ENCODE peak calls at places on chromosomes 5 and 9, in five cellular contexts. I is suprapubic skin, N is heart left ventricle, F is stomach, Z is IMR-90. J is an unnamed sample.

GRCh38 chr5:150180241-150181027 is 9.4 kb upstream of the SLC6A7 start:
- DNase-seq in I (no peak), N (peak; percentile 72), F (no peak), Z (peak; percentile 12), J (no peak)

GRCh38 chr9:122228906-122229837 is at the start of gene LHX6:
- DNase-seq in I (no peak), N (no peak), F (no peak), Z (peak; percentile 47), J (no peak)

GRCh38 chr5:129103397-129103796 is 8.8 kb downstream of the ISOC1 start:
- DNase-seq in I (no peak), N (no peak), F (no peak), Z (no peak), J (no peak)

GRCh38 chr9:20815923-20816703 is 132.1 kb downstream of the FOCAD start:
- DNase-seq in I (no peak), N (no peak), F (no peak), Z (no peak), J (no peak)

GRCh38 chr9:137026828-137027227 is 1.2 kb downstream of the ABCA2 start:
- DNase-seq in I (no peak), N (no peak), F (peak; percentile 87), Z (no peak), J (no peak)

GRCh38 chr9:122125891-122126331 is 32.8 kb upstream of the TTLL11 start:
- DNase-seq in I (no peak), N (no peak), F (no peak), Z (peak; percentile 12), J (no peak)

GRCh38 chr9:112179816-112180215 is 4.7 kb upstream of the SUSD1 start:
- DNase-seq in I (no peak), N (no peak), F (no peak), Z (no peak), J (no peak)

GRCh38 chr5:57482671-57483106 is at the start of gene ACTBL2:
- DNase-seq in I (no peak), N (no peak), F (no peak), Z (peak; percentile 77), J (no peak)

GRCh38 chr5:348726-349125 is 27.2 kb downstream of the AHRR start:
- DNase-seq in I (no peak), N (no peak), F (no peak), Z (no peak), J (no peak)

GRCh38 chr9:69027355-69028097 is 8.0 kb upstream of the FXN start:
- DNase-seq in I (peak; percentile 38), N (no peak), F (no peak), Z (peak; percentile 45), J (peak; percentile 23)

GRCh38 chr9:113621309-113621791 is 157.8 kb downstream of the RGS3 start:
- DNase-seq in I (peak; percentile 88), N (peak; percentile 89), F (no peak), Z (peak; percentile 93), J (no peak)

GRCh38 chr5:39175273-39175955 is 43.9 kb downstream of the FYB1 start:
- DNase-seq in I (no peak), N (no peak), F (no peak), Z (no peak), J (no peak)

GRCh38 chr5:124697912-124698690 is 48.3 kb downstream of the ZNF608 start:
- DNase-seq in I (no peak), N (peak; percentile 35), F (no peak), Z (peak; percentile 32), J (peak; percentile 22)

GRCh38 chr9:69036319-69036718 is 767 bp downstream of the FXN start:
- DNase-seq in I (no peak), N (no peak), F (no peak), Z (peak; percentile 13), J (no peak)

GRCh38 chr9:127253446-127253845 is 11.1 kb upstream of the GARNL3 start:
- DNase-seq in I (no peak), N (no peak), F (no peak), Z (no peak), J (no peak)

GRCh38 chr5:102049517-102049916 is 246.6 kb downstream of the SLCO4C1 start:
- DNase-seq in I (no peak), N (no peak), F (no peak), Z (no peak), J (no peak)

GRCh38 chr9:109476781-109477268 is 21.3 kb downstream of the PTPN3 start:
- DNase-seq in I (no peak), N (no peak), F (no peak), Z (no peak), J (no peak)

GRCh38 chr9:36486933-36487481 is 85.7 kb upstream of the MELK start:
- DNase-seq in I (peak; percentile 82), N (peak; percentile 66), F (peak; percentile 36), Z (no peak), J (peak; percentile 11)

GRCh38 chr9:136201609-136202448 is 3.1 kb downstream of the LHX3 start:
- DNase-seq in I (no peak), N (no peak), F (no peak), Z (no peak), J (no peak)

GRCh38 chr5:142925795-142926194 is 155.6 kb downstream of the ARHGAP26 start:
- DNase-seq in I (no peak), N (peak; percentile 38), F (no peak), Z (peak; percentile 91), J (peak; percentile 47)

GRCh38 chr9:124501771-124502320 is 5.4 kb downstream of the NR5A1 start:
- DNase-seq in I (no peak), N (no peak), F (no peak), Z (no peak), J (no peak)

GRCh38 chr9:89839427-89839826 is 234.6 kb downstream of the GADD45G start:
- DNase-seq in I (no peak), N (no peak), F (no peak), Z (no peak), J (no peak)

GRCh38 chr9:91778031-91778430 is 172.0 kb downstream of the ROR2 start:
- DNase-seq in I (no peak), N (no peak), F (no peak), Z (peak; percentile 29), J (no peak)

GRCh38 chr5:141694479-141694878 is 12.4 kb upstream of the ARAP3 start:
- DNase-seq in I (no peak), N (no peak), F (no peak), Z (no peak), J (no peak)

GRCh38 chr5:5318426-5319205 is 103.9 kb upstream of the ICE1 start:
- DNase-seq in I (no peak), N (no peak), F (no peak), Z (no peak), J (no peak)

GRCh38 chr5:137752873-137753226 is 1.3 kb downstream of the HNRNPA0 start:
- DNase-seq in I (no peak), N (peak; percentile 25), F (peak; percentile 27), Z (no peak), J (peak; percentile 5)

GRCh38 chr5:17182494-17182893 is 34.9 kb upstream of the BASP1 start:
- DNase-seq in I (no peak), N (no peak), F (no peak), Z (peak; percentile 71), J (no peak)

GRCh38 chr5:61824396-61824795 is 481.6 kb upstream of the KIF2A start:
- DNase-seq in I (no peak), N (no peak), F (no peak), Z (no peak), J (no peak)

GRCh38 chr9:137949260-137949659 is 71.7 kb downstream of the CACNA1B start:
- DNase-seq in I (no peak), N (no peak), F (no peak), Z (no peak), J (no peak)

GRCh38 chr5:152329896-152330295 is 75.2 kb downstream of the NMUR2 start:
- DNase-seq in I (no peak), N (no peak), F (no peak), Z (no peak), J (no peak)

GRCh38 chr5:41869150-41869738 is 981 bp downstream of the OXCT1 start:
- DNase-seq in I (peak; percentile 89), N (peak; percentile 80), F (peak; percentile 67), Z (peak; percentile 7), J (peak; percentile 48)

GRCh38 chr5:77145666-77146065 is 58.6 kb upstream of the ZBED3 start:
- DNase-seq in I (no peak), N (no peak), F (no peak), Z (peak; percentile 67), J (no peak)

GRCh38 chr5:119032653-119033052 is 38.2 kb upstream of the DMXL1 start:
- DNase-seq in I (no peak), N (no peak), F (no peak), Z (peak; percentile 59), J (no peak)

GRCh38 chr5:109743770-109744212 is 54.1 kb downstream of the MAN2A1 start:
- DNase-seq in I (no peak), N (no peak), F (no peak), Z (peak; percentile 95), J (no peak)

GRCh38 chr9:35726876-35727438 is 5.0 kb downstream of the TLN1 start:
- DNase-seq in I (no peak), N (peak; percentile 51), F (no peak), Z (peak; percentile 51), J (no peak)

GRCh38 chr9:37622462-37622861 is 28.3 kb upstream of the FRMPD1 start:
- DNase-seq in I (no peak), N (no peak), F (no peak), Z (peak; percentile 32), J (no peak)
- H3K4me1 ChIP-seq in I (peaks cover 4% of the 10 kb centered on the region), N (no peaks in the 10 kb centered on the region), F (no peaks in the 10 kb centered on the region), Z (peaks cover 4% of the 10 kb centered on the region), J (no peaks in the 10 kb centered on the region)

DNA sequence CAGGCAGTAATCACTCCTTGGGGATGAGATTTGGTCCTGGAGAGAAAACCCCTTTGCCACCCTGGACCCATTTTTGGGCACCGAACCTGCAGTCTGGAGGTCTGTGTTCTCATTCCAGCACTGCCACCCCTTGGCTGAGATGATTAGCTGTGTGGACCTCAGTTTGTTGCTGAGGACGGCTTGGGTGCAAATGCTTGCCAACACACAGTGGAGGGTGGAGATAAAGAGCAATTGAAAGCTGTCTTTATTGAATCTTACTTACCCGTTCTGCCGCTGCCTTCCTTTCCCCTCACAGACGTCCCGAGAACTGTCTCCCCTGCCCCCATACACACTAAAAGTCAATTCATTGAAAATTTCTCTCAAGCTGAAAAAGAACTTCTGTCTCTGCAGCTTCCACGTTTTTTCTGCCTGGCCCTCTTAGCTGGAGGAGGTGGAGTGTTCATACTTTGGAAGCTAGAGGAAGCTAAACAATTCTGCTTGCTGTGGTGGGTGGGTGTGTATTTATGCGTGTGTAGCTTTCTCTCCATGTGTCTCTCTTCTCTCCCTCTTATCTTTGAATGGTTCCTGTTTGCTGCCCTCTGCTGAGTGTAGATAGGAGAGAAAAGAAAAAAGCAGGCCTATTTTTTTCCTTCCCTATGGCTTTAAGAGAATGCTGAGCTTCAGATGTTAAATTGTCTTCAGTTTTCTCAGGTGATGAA is 6.6 kb downstream of the GALNT10 start:
- DNase-seq in I (no peak), N (no peak), F (no peak), Z (peak; percentile 87), J (no peak)
- TF ChIP-seq POLR2A in I (no peak), N (no peak), F (no peak), Z (no peak), J (no peak)

DNA sequence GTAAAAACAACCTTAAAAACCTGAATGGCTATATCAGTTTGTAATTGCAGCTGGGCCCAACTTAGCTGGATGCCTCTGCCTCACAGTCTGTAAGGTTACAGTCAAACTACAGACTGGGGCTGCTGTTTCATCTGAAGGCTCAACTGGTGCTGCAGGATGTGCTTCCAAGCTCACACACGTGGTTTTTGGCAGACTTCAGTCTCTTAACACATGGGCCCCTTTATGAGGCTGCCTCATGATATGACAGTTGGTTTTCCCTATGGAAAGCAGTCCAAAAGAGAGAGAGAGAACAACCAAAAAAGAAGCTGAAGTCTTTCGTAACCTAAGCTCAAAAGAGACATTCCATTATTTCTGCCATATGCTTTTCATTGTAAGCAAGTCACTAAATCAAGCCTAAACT is 27.4 kb downstream of the CTSL start:
- DNase-seq in I (no peak), N (no peak), F (no peak), Z (no peak), J (no peak)
- H3K4me1 ChIP-seq in I (no peaks in the 10 kb centered on the region), N (no peaks in the 10 kb centered on the region), F (no peaks in the 10 kb centered on the region), Z (no peaks in the 10 kb centered on the region), J (no peaks in the 10 kb centered on the region)

GRCh38 chr9:133882849-133883248 is 109.3 kb downstream of the VAV2 start:
- DNase-seq in I (no peak), N (no peak), F (no peak), Z (no peak), J (no peak)
- TF ChIP-seq POLR2A in I (no peak), N (no peak), F (no peak), Z (no peak), J (no peak)